ENCODE peak calls at places on chromosomes 3 and 15, in five cellular contexts. O is lung microvascular endothelial cell, G is heart right ventricle, Z is NCI-H1105 treated with DMSO at 0.1 percent for 48 hours, X is ureter. P is an unnamed sample.

GRCh38 chr15:23629234-23629805 is 18.3 kb downstream of the MAGEL2 start:
- DNase-seq in O (peak; percentile 2), G (no peak), Z (peak; percentile 50), X (no peak), P (no peak)

GRCh38 chr3:146019508-146019907 is 141.5 kb downstream of the PLOD2 start:
- DNase-seq in O (no peak), G (no peak), Z (no peak), X (no peak), P (no peak)

GRCh38 chr3:52346623-52347530 is 30.8 kb downstream of the DNAH1 start:
- DNase-seq in O (no peak), G (peak; percentile 47), Z (no peak), X (no peak), P (no peak)

GRCh38 chr3:99659965-99660364 is 21.6 kb downstream of the COL8A1 start:
- DNase-seq in O (peak; percentile 58), G (no peak), Z (no peak), X (no peak), P (no peak)

GRCh38 chr3:157807286-157807685 is 298.9 kb downstream of the SHOX2 start:
- DNase-seq in O (no peak), G (no peak), Z (no peak), X (no peak), P (no peak)

GRCh38 chr15:67548862-67549651 is 6.6 kb downstream of the MAP2K5 start:
- DNase-seq in O (peak; percentile 9), G (peak; percentile 20), Z (peak; percentile 28), X (no peak), P (peak; percentile 31)

GRCh38 chr3:79976466-79976865 is 208.7 kb upstream of the ROBO1 start:
- DNase-seq in O (no peak), G (no peak), Z (no peak), X (no peak), P (no peak)

GRCh38 chr3:28924744-28925360 is 356.0 kb upstream of the RBMS3 start:
- DNase-seq in O (no peak), G (no peak), Z (no peak), X (no peak), P (no peak)

GRCh38 chr15:41561777-41562145 is 2.7 kb downstream of the TYRO3 start:
- DNase-seq in O (no peak), G (peak; percentile 61), Z (no peak), X (peak; percentile 52), P (peak; percentile 64)

GRCh38 chr15:49370782-49371181 is 52.3 kb upstream of the FGF7 start:
- DNase-seq in O (no peak), G (no peak), Z (no peak), X (no peak), P (no peak)

GRCh38 chr15:74045184-74045583 is 37.2 kb downstream of the GOLGA6A start:
- DNase-seq in O (no peak), G (no peak), Z (no peak), X (no peak), P (no peak)

GRCh38 chr3:197256836-197257444 is 41.5 kb downstream of the DLG1 start:
- DNase-seq in O (peak; percentile 76), G (no peak), Z (peak; percentile 72), X (no peak), P (no peak)

GRCh38 chr3:131801566-131801965 is 233.2 kb downstream of the CPNE4 start:
- DNase-seq in O (no peak), G (no peak), Z (no peak), X (no peak), P (no peak)